ENCODE peak calls at places on chromosomes 6 and 20, in seven cellular contexts. F is H7; J is heart right ventricle; G is Ammon's horn; B is effector memory CD8-positive, alpha-beta T cell; S is M059J; R is occipital lobe. V is an unnamed sample.

GRCh38 chr20:34420146-34420545 is 57.1 kb downstream of the ITCH start:
- DNase-seq in F (no peak), J (no peak), G (no peak), B (no peak), S (no peak), R (no peak), V (no peak)

GRCh38 chr20:61524956-61525666 is 273.1 kb downstream of the CDH4 start:
- DNase-seq in F (no peak), J (no peak), G (peak; percentile 36), B (no peak), S (no peak), R (no peak), V (no peak)

GRCh38 chr20:37502654-37503053 is 18.4 kb upstream of the NNAT start:
- DNase-seq in F (no peak), J (no peak), G (no peak), B (no peak), S (no peak), R (no peak), V (no peak)

GRCh38 chr20:62159835-62160234 is 16.3 kb downstream of the SS18L1 start:
- DNase-seq in F (no peak), J (no peak), G (no peak), B (no peak), S (peak; percentile 95), R (no peak), V (no peak)

GRCh38 chr6:20186981-20187380 is 25.3 kb downstream of the MBOAT1 start:
- DNase-seq in F (no peak), J (no peak), G (no peak), B (no peak), S (peak; percentile 97), R (no peak), V (no peak)

GRCh38 chr6:121994936-121995335 is 404.5 kb upstream of the HSF2 start:
- DNase-seq in F (no peak), J (no peak), G (no peak), B (no peak), S (no peak), R (no peak), V (no peak)

GRCh38 chr6:32158052-32158451 is 4.1 kb downstream of the PPT2 start:
- DNase-seq in F (no peak), J (no peak), G (no peak), B (no peak), S (no peak), R (no peak), V (no peak)

GRCh38 chr6:16130932-16131387 is 2.1 kb downstream of the MYLIP start:
- DNase-seq in F (peak; percentile 29), J (no peak), G (peak; percentile 75), B (peak; percentile 60), S (peak; percentile 92), R (no peak), V (peak; percentile 21)

GRCh38 chr20:43389231-43389630 is 68.5 kb upstream of the SRSF6 start:
- DNase-seq in F (no peak), J (peak; percentile 51), G (no peak), B (no peak), S (no peak), R (no peak), V (no peak)

GRCh38 chr20:63191400-63191799 is 24.5 kb downstream of the YTHDF1 start:
- DNase-seq in F (no peak), J (no peak), G (no peak), B (no peak), S (peak; percentile 80), R (no peak), V (no peak)

GRCh38 chr20:37430044-37430443 is 84.1 kb downstream of the SRC start:
- DNase-seq in F (no peak), J (no peak), G (no peak), B (no peak), S (no peak), R (no peak), V (no peak)